ENCODE peak calls at places on chromosomes 12 and 14, in ten cellular contexts. T, W, C, V, D, G, X, M, I and E are unnamed samples.

GRCh38 chr14:74475678-74476077 is 17.4 kb downstream of the NPC2 start:
- DNase-seq in T (no peak), G (no peak), D (no peak), X (peak), V (no peak), M (no peak), C (no peak), I (no peak), W (no peak), E (peak)

GRCh38 chr12:26918321-26919215 is 19.2 kb downstream of the INTS13 start:
- DNase-seq in W (no peak), X (no peak), D (no peak), M (no peak), G (no peak), C (no peak), T (no peak), V (no peak), I (no peak), E (no peak)

GRCh38 chr12:49515266-49515665 is 23.6 kb upstream of the KCNH3 start:
- DNase-seq in I (no peak), V (no peak), W (peak), M (no peak), G (no peak), C (no peak), T (no peak), X (peak), D (peak), E (no peak)

GRCh38 chr12:2641209-2641608 is 153.6 kb upstream of the FKBP4 start:
- DNase-seq in M (no peak), D (peak), C (no peak), I (peak), V (no peak), G (peak), W (no peak), X (no peak), T (peak), E (no peak)

GRCh38 chr14:104245075-104245474 is 106.7 kb downstream of the KIF26A start:
- DNase-seq in M (no peak), V (no peak), T (no peak), D (no peak), C (no peak), G (no peak), X (no peak), W (no peak), I (no peak), E (no peak)

GRCh38 chr12:49776413-49776812 is 35.1 kb downstream of the TMBIM6 start:
- DNase-seq in T (peak), M (peak), G (peak), W (peak), V (peak), D (no peak), C (peak), X (peak), I (peak), E (peak)

GRCh38 chr12:69885656-69886055 is 60.6 kb downstream of the MYRFL start:
- DNase-seq in I (no peak), G (no peak), D (no peak), V (no peak), M (no peak), W (no peak), X (no peak), T (no peak), C (peak), E (no peak)

GRCh38 chr12:75831413-75831812 is 200.2 kb downstream of the PHLDA1 start:
- DNase-seq in I (no peak), D (no peak), W (no peak), G (no peak), M (peak), C (no peak), T (no peak), V (no peak), X (no peak), E (no peak)

GRCh38 chr12:6292606-6293005 is 17.9 kb upstream of the PLEKHG6 start:
- DNase-seq in I (no peak), C (no peak), V (no peak), W (no peak), M (no peak), G (no peak), T (no peak), X (peak), D (no peak), E (no peak)

GRCh38 chr12:69096669-69097364 is 142.6 kb upstream of the CPSF6 start:
- DNase-seq in W (no peak), M (no peak), C (no peak), D (no peak), X (no peak), G (no peak), T (no peak), V (no peak), I (no peak), E (no peak)

GRCh38 chr12:72141381-72141780 is 130.8 kb upstream of the TRHDE start:
- DNase-seq in I (peak), W (no peak), M (no peak), X (no peak), D (peak), V (no peak), G (no peak), C (peak), T (no peak), E (no peak)

GRCh38 chr12:100110276-100110675 is 32.4 kb downstream of the BLTP3B start:
- DNase-seq in I (no peak), V (no peak), D (no peak), X (no peak), M (no peak), G (no peak), T (no peak), C (no peak), W (no peak), E (no peak)

GRCh38 chr12:18752947-18753346 is 15.0 kb downstream of the CAPZA3 start:
- DNase-seq in G (no peak), W (no peak), D (no peak), X (no peak), I (no peak), C (no peak), V (no peak), T (peak), M (no peak), E (no peak)

GRCh38 chr12:130764073-130764472 is 48.0 kb upstream of the RIMBP2 start:
- DNase-seq in W (no peak), T (no peak), V (no peak), C (no peak), D (peak), M (peak), I (peak), X (no peak), G (no peak), E (no peak)

GRCh38 chr14:93234798-93235197 is 27.7 kb downstream of the UBR7 start:
- DNase-seq in I (no peak), G (no peak), D (no peak), W (no peak), T (peak), X (peak), C (no peak), V (no peak), M (no peak), E (no peak)

GRCh38 chr14:93084866-93085857 is 30.6 kb downstream of the ITPK1 start:
- DNase-seq in D (no peak), W (no peak), C (no peak), T (no peak), M (no peak), G (no peak), V (no peak), X (no peak), I (no peak), E (no peak)

GRCh38 chr14:75459099-75459741 is 31.4 kb downstream of the JDP2 start:
- DNase-seq in V (peak), M (no peak), W (no peak), X (no peak), T (no peak), I (no peak), C (no peak), G (no peak), D (no peak), E (no peak)

GRCh38 chr14:72855913-72856312 is 38.0 kb downstream of the DPF3 start:
- DNase-seq in C (no peak), G (no peak), T (no peak), X (peak), D (no peak), W (no peak), I (no peak), M (no peak), V (no peak), E (no peak)

GRCh38 chr14:21846227-21846885 is 172.7 kb upstream of the OR4E1 start:
- DNase-seq in I (no peak), X (no peak), C (peak), V (no peak), W (no peak), D (no peak), T (peak), M (peak), G (peak), E (no peak)

GRCh38 chr14:26233126-26233525 is 364.7 kb downstream of the NOVA1 start:
- DNase-seq in D (no peak), W (no peak), M (no peak), I (no peak), C (no peak), V (no peak), G (no peak), X (no peak), T (no peak), E (no peak)

GRCh38 chr14:51616724-51617409 is 34.8 kb upstream of the FRMD6 start:
- DNase-seq in C (no peak), G (no peak), I (peak), V (no peak), X (peak), W (peak), D (peak), T (no peak), M (no peak), E (no peak)

GRCh38 chr12:122182887-122183587 is at the start of gene LRRC43:
- DNase-seq in D (no peak), G (peak), T (peak), X (no peak), V (peak), M (peak), C (peak), I (no peak), W (no peak), E (peak)

GRCh38 chr14:24335461-24336146 is 733 bp upstream of the ADCY4 start:
- DNase-seq in C (no peak), I (no peak), W (no peak), X (no peak), V (no peak), D (no peak), G (no peak), M (no peak), T (no peak), E (no peak)

GRCh38 chr12:21336656-21337055 is 1.9 kb upstream of the SLCO1A2 start:
- DNase-seq in M (no peak), T (no peak), I (no peak), X (no peak), G (no peak), D (no peak), W (no peak), C (no peak), V (no peak), E (no peak)

GRCh38 chr12:102765736-102766135 is 151.3 kb downstream of the PAH start:
- DNase-seq in M (no peak), T (no peak), G (no peak), I (no peak), X (peak), D (no peak), W (no peak), V (no peak), C (no peak), E (no peak)

GRCh38 chr14:55427439-55427838 is 13.0 kb downstream of the TBPL2 start:
- DNase-seq in T (no peak), I (peak), D (no peak), C (no peak), G (no peak), M (no peak), W (no peak), X (no peak), V (no peak), E (no peak)

GRCh38 chr14:55433880-55434804 is 6.3 kb downstream of the TBPL2 start:
- DNase-seq in C (no peak), M (no peak), X (no peak), T (no peak), D (no peak), I (no peak), W (no peak), G (no peak), V (no peak), E (no peak)

GRCh38 chr14:55426881-55427280 is 13.5 kb downstream of the TBPL2 start:
- DNase-seq in V (no peak), M (no peak), W (no peak), X (no peak), C (no peak), T (no peak), G (no peak), I (no peak), D (no peak), E (no peak)

GRCh38 chr14:55432628-55433027 is 7.8 kb downstream of the TBPL2 start:
- DNase-seq in V (no peak), G (no peak), T (no peak), I (no peak), X (no peak), C (no peak), M (no peak), W (no peak), D (no peak), E (no peak)

DNA sequence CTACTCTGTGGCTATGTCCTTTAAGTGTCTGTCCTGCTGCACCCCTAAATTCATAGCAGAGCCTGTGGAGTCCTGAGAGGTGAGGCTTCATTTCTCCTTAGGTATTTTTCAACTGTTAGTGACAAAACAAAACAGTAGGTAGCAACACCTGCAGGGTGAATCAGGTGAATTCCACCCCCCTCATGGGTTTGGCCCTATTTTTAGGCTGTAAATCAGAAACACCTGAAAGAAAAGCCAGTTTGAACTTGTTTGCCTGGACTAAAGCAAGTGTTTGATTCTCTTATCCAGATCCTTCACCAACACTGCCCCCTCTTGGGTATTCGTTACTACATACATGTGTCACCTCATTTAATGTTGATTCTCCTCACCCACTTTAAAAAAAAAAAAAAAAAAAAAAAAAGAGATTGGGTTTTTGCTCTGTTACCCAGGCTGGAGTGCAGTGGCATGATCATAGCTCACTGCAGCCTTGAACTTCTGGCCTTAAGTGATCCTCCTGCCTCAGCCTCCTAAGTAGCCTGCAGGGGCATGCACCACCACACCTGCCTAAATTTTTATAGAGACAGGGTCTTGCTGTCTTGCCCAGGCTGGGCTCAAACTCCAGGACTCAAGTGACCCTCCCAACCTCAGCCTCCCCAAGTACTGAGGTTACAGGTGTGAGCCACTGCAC is 10.3 kb downstream of the TBPL2 start:
- DNase-seq in V (no peak), C (peak), M (peak), D (peak), W (peak), X (peak), T (peak), G (peak), I (peak), E (no peak)
- TF ChIP-seq CTCF in V (peak), C (peak), M (peak), D (peak), W (peak), X (peak), T (peak), G (no peak), I (peak), E (peak)

GRCh38 chr12:116882742-116883141 is 1.5 kb upstream of the HRK start:
- DNase-seq in T (peak), W (no peak), M (no peak), C (peak), X (no peak), D (no peak), I (no peak), V (no peak), G (no peak), E (peak)
- TF ChIP-seq CTCF in T (peak), W (peak), M (peak), C (peak), X (peak), D (peak), I (no peak), V (peak), G (no peak), E (peak)

DNA sequence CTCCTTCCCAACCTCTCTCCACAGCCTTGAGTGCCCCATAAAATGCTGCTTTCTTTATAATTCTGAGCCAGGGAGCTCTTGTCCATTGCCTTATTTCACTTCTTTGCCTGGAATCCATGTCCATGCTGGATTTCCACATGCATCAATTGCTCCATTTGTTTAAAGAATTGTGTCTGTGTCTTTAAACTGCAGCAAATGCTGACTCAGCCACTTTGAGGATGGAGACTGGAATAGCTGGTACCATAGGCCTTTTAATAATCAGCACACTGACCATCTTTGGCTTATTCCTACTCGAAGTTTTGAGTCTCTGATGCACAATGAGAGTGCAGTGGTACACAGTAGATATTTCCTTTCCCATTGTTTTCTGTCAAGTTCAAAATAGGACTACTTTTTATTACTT is 318.8 kb downstream of the LRIG3 start:
- DNase-seq in I (no peak), W (no peak), V (no peak), G (no peak), D (no peak), M (no peak), T (no peak), C (no peak), X (no peak), E (no peak)
- TF ChIP-seq CTCF in I (no peak), W (no peak), V (no peak), G (no peak), D (no peak), M (no peak), T (no peak), C (no peak), X (no peak), E (no peak)

GRCh38 chr12:51521554-51522276 is 69.3 kb upstream of the SCN8A start:
- DNase-seq in I (no peak), X (no peak), M (no peak), G (no peak), T (no peak), D (no peak), V (no peak), W (no peak), C (no peak), E (no peak)
- TF ChIP-seq CTCF in I (peak), X (peak), M (no peak), G (no peak), T (no peak), D (no peak), V (no peak), W (peak), C (no peak), E (no peak)

GRCh38 chr14:99744873-99745224 is 48.4 kb upstream of the EML1 start:
- DNase-seq in I (no peak), M (no peak), V (no peak), C (no peak), D (no peak), T (no peak), X (no peak), W (no peak), G (no peak), E (no peak)

GRCh38 chr14:99745307-99745951 is 47.8 kb upstream of the EML1 start:
- DNase-seq in T (no peak), W (peak), D (peak), I (no peak), G (no peak), M (no peak), C (no peak), V (peak), X (peak), E (no peak)

GRCh38 chr14:99742509-99743487 is 50.4 kb upstream of the EML1 start:
- DNase-seq in T (no peak), M (no peak), D (no peak), I (no peak), C (no peak), W (no peak), X (no peak), G (no peak), V (peak), E (no peak)

GRCh38 chr14:99742074-99742473 is 51.1 kb upstream of the EML1 start:
- DNase-seq in M (no peak), T (no peak), I (no peak), C (no peak), X (no peak), D (no peak), W (no peak), G (no peak), V (peak), E (no peak)

DNA sequence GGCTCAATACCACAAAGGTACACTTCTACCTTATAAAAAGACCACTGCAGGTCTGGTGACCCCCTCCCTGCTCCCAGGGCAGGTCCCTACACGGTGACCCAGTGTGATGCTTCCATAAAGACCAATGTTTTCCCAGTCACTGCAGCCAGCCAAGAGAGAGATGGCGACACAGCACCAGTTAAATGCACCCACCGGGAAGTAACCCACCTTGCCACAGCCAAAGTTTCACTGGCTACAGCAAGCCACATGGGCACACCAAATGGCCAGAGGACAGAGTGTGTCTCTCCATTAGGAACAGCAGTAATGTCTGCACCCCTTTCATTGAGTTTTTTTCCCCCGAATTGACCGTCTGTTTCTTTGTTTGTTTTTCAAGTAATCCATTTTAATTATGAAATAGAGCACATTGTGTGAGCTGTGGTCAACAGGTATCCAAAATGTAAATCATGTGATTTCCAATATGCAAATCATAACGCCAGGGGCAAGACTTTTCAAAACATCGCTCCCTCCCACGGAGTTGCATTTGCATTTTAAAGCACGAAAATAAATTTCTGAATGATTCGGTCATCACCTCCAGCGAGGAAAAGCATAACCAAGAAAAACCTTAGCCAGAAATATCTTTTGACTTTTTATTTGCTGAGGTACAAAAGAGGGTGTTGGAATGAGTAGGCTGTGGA is 48.9 kb upstream of the EML1 start:
- DNase-seq in V (no peak), M (no peak), D (no peak), G (no peak), C (no peak), X (peak), T (peak), W (no peak), I (no peak), E (no peak)
- TF ChIP-seq CTCF in V (no peak), M (no peak), D (no peak), G (no peak), C (no peak), X (peak), T (peak), W (no peak), I (no peak), E (peak)

DNA sequence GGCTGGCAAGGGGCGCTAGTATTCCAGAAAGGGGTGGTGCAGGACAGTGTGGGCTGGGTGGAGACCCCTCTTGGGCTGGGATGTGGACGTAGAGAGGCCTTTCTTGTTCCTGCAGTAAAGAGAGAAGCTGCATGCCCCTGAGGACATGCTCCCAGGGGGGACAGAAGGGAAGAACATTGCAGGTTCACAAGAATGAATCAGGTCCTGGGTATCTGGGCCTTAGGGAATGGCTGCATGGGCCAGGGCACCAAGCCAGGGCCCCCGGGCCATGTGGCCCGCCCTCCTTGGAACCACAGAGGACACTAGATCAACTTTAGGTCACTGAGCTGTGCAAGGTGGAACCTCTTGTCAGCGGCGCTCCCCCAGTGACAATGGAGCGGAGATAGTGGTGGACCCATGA is 51.8 kb downstream of the ZNF664 start:
- DNase-seq in T (no peak), G (no peak), I (no peak), V (no peak), X (no peak), C (no peak), D (no peak), M (no peak), W (no peak), E (no peak)
- TF ChIP-seq CTCF in T (no peak), G (no peak), I (no peak), V (no peak), X (no peak), C (no peak), D (no peak), M (no peak), W (no peak), E (no peak)

DNA sequence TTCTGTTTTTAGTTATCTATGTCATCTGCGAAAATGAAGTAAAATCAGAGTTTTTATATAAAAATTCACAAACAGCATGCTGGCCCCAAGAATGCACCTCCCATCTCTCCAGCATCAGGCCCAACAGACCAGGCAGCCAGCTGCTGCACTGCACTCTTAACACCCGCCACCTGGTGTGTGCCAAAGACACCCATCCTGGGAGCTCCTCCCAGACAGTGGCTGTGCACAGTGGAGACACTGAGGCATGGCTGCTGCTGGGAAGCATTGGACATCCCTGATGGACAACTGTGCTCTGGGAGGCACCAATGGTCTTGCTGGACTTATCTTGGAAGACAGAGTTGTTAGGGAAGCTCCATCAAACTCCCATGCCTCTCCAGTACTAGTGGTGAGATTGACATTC is 817.3 kb downstream of the TMEM121 start:
- DNase-seq in X (no peak), T (no peak), D (no peak), W (no peak), M (no peak), V (no peak), G (no peak), C (no peak), I (no peak), E (no peak)
- TF ChIP-seq CTCF in X (no peak), T (no peak), D (no peak), W (no peak), M (no peak), V (no peak), G (no peak), C (no peak), I (no peak), E (no peak)